ENCODE peak calls at places on chromosomes 2 and 18, in four cellular contexts. X, F, H and P are unnamed samples.
A peak's percentile ranks its signal among the peaks of the same experiment; 100 is the strongest.

GRCh38 chr2:54176577-54176976 is 61.2 kb downstream of the ACYP2 start:
- DNase-seq in H (peak; percentile 85), X (peak; percentile 64), F (peak; percentile 42), P (peak; percentile 40)

GRCh38 chr2:171515672-171516298 is 6.5 kb upstream of the CYBRD1 start:
- DNase-seq in X (no peak), H (no peak), F (no peak), P (no peak)

GRCh38 chr2:763766-764525 is 86.7 kb upstream of the TMEM18 start:
- DNase-seq in X (no peak), F (no peak), H (no peak), P (no peak)

GRCh38 chr2:120874401-120874821 is 138.7 kb downstream of the GLI2 start:
- DNase-seq in H (no peak), X (no peak), F (no peak), P (no peak)

GRCh38 chr2:29209551-29209950 is 94.3 kb downstream of the CLIP4 start:
- DNase-seq in H (no peak), X (no peak), F (no peak), P (no peak)

GRCh38 chr2:200199576-200200263 is 106.8 kb upstream of the SPATS2L start:
- DNase-seq in F (peak; percentile 31), X (peak; percentile 54), H (no peak), P (peak; percentile 33)

GRCh38 chr18:76686737-76687231 is 135.6 kb upstream of the ZNF236 start:
- DNase-seq in X (peak; percentile 63), H (peak; percentile 48), F (peak; percentile 42), P (peak; percentile 73)

GRCh38 chr2:211473116-211473515 is 916.7 kb downstream of the CPS1 start:
- DNase-seq in F (no peak), H (no peak), X (no peak), P (no peak)

GRCh38 chr2:68925298-68925885 is 27.3 kb downstream of the GKN2 start:
- DNase-seq in F (peak; percentile 68), X (peak; percentile 38), H (peak; percentile 55), P (peak; percentile 72)

GRCh38 chr2:126657636-126658315 is 1.8 kb downstream of the GYPC start:
- DNase-seq in F (peak; percentile 5), H (no peak), X (peak; percentile 66), P (peak; percentile 99)

GRCh38 chr2:222926915-222927314 is 66.1 kb downstream of the ACSL3 start:
- DNase-seq in H (no peak), X (no peak), F (no peak), P (no peak)

GRCh38 chr2:866009-866680 is 84.5 kb upstream of the SNTG2 start:
- DNase-seq in F (no peak), X (peak; percentile 51), H (no peak), P (peak; percentile 92)

DNA sequence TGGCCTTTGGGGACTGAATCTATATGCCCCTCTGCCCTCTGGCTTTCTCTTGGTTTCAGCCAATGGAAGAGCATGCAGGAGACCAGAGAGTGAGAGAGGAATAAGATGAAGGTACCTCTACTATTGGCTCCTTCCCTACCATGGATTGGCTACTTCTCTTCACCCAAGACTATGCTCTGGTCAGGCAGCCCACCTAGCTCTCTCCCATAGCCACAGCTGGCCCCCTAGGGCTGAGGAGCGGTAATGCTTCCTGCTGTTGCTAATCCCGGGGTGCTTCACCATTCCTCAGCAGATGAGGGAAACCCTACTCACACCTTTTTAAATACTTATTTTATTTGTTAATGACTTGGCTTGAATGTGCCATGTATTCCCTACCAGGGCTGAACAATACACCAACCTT is 142.4 kb downstream of the MREG start:
- DNase-seq in F (peak; percentile 37), H (peak; percentile 34), X (peak; percentile 65), P (peak; percentile 37)
- TF ChIP-seq MAX in F (no peak), H (no peak), X (no peak), P (no peak)

DNA sequence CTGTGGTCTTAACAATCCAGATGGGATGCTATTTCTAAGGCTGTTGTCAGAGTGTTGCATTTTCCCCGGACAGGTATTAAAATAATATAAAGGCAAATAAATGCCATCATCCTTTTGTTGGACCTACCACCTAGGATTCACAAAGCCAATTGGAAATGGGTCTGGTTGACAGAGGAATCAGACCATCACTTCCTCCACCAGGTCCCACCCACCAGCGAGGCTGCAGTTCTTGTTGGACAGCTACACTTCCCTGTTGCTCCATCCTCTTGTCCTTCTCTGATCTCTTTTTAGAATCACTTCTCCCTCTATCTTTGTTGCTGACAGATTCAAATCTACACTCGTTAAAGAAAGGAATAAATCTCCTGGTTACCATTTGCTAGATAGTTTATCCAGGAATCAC is 1.1 kb downstream of the TMEM169 start:
- DNase-seq in F (peak; percentile 14), X (no peak), H (peak; percentile 40), P (peak; percentile 43)
- TF ChIP-seq MAX in F (no peak), X (no peak), H (no peak), P (no peak)

DNA sequence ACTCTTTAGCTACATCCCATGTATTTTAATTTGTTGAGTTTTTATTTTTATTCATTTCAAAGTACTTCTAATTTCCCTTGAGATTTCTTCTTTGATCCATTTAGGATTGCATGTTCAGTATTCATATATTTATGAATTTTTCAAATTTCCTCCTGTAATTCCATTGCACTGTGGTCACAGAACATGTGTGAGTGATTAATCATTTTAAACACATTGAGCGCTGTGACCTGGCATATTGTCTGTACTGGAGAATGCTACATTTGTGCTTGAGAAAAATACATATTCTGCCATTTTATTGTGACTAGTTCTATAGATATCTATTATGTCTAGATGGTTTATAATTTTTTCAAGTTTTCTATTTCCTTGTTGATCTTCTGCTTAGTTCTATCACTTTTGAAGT is 353.7 kb downstream of the RAD51AP2 start:
- DNase-seq in H (no peak), X (no peak), F (no peak), P (no peak)
- TF ChIP-seq MAX in H (no peak), X (no peak), F (no peak), P (no peak)

GRCh38 chr2:158184556-158185343 is 83.1 kb downstream of the UPP2 start:
- DNase-seq in X (no peak), H (peak; percentile 97), F (no peak), P (no peak)

GRCh38 chr2:158191569-158191968 is 89.9 kb downstream of the UPP2 start:
- DNase-seq in F (no peak), H (peak; percentile 33), X (no peak), P (no peak)

GRCh38 chr2:158189526-158189925 is 87.8 kb downstream of the UPP2 start:
- DNase-seq in F (no peak), X (no peak), H (peak; percentile 95), P (no peak)

GRCh38 chr2:158191076-158191566 is 89.4 kb downstream of the UPP2 start:
- DNase-seq in F (no peak), X (no peak), H (peak; percentile 95), P (no peak)

DNA sequence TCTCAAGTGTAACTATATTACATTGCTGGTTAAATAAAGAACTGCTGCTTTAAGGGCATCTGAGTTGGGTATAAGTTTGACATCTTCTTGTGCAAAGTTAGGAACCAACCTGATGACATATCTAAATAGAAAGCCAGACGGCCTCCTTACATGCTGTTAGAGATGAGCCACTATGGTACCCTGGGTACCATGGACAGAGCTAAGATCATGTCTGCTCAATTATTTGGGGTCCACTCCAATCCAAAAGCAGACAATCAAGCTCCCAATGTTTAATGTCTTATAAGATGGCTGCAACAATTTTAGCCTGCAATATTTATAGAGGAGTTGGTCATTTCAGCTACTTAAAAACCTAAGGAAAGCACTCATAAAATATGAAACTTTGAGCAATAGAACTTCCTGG is 86.2 kb downstream of the UPP2 start:
- DNase-seq in F (no peak), X (no peak), H (no peak), P (peak; percentile 12)
- TF ChIP-seq MAX in F (no peak), X (no peak), H (no peak), P (no peak)

DNA sequence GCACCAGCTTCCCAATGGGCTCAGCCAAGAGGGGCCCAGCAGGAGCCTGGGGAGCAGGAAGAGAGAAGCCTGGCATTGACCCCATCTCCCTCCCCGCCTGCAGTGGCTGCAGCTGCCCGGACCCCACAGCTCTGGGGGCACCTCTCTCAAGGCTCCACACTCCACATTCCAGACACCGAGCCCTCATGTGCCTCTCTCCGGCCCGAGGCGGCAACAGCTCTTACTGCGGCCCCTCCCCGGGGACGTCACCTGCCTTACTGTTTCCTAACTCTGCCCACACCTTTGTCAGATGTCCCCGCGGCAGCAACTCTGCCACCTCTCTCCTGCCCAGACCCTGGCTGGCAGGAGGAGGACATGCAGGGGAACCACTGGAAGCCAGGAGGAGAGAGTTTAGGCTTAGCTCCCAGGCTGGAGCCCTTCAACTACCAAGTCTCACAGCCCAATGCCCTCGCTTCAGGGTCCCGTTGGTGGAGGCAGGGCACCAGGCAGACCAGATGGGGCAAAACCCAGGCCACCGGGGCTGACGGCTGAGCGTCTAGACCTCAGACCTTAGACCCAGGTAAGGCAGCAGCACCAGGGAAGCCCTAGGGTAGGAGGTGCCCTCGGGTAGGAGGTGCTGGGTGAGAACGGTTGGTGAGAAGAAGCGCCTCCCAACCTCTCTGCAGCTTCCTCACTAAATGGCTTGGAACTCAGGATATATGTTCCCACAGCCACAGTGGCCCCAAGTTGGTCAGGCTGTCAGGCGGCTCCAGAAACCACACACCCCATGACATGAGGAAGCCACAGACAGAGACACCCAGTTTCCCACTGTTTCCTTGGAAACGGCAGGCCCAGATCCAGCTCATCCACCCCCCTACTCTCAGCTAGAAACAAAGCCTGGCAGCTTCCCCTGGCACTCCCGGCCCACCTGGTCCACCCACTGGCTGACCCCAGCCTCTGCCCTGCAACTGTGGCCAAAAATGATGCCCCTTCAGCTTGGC is 13.3 kb upstream of the MLPH start:
- DNase-seq in F (no peak), H (no peak), X (no peak), P (peak; percentile 25)
- TF ChIP-seq MAX in F (no peak), H (no peak), X (no peak), P (no peak)

DNA sequence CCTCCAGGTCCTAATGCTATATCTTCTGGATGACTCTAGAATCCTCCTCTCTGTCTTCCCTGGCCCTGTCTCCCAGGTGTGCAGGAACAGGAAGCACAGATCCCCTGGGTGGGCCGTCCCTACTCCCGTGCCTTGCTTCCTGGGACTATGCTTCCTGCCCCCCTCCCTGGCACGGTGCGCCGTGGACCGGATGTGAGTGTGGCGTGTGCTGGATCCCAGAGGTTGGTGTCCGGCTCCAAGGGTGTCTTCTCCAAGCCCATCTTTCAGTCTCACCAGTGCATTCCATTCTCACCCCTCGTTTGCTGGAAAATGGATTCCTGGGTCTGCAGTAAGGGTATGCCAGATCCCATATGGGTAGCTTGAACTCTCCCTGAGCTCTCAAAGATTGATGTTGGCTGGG is 144.4 kb upstream of the TWIST2 start:
- DNase-seq in H (no peak), X (no peak), F (no peak), P (no peak)
- TF ChIP-seq MAX in H (no peak), X (no peak), F (no peak), P (no peak)

GRCh38 chr18:44546954-44547353 is 133.7 kb upstream of the SETBP1 start:
- DNase-seq in X (no peak), F (no peak), H (no peak), P (no peak)
- TF ChIP-seq MAX in X (no peak), F (no peak), H (no peak), P (no peak)